ENCODE peak calls at places on chromosomes 1 and 21, in four cellular contexts. C is sigmoid colon, Q is tibial nerve, F is esophagus squamous epithelium. Z is an unnamed sample.

GRCh38 chr1:216750031-216750627 is 26.9 kb upstream of the ESRRG start:
- DNase-seq in C (no peak), Q (peak; percentile 7), F (no peak), Z (peak; percentile 39)

GRCh38 chr1:227192163-227192562 is 126.1 kb downstream of the CDC42BPA start:
- DNase-seq in C (no peak), F (no peak), Q (no peak), Z (peak; percentile 12)

GRCh38 chr1:54380285-54380882 is 25.8 kb downstream of the SSBP3 start:
- DNase-seq in Q (no peak), F (no peak), C (no peak), Z (no peak)

GRCh38 chr1:83857108-83857507 is 141.8 kb downstream of the TTLL7 start:
- DNase-seq in F (no peak), Q (no peak), C (no peak), Z (no peak)

GRCh38 chr21:17987328-17987727 is 168.2 kb upstream of the C21orf91 start:
- DNase-seq in F (no peak), Q (no peak), C (no peak), Z (no peak)

GRCh38 chr1:165910764-165911421 is 83.5 kb downstream of the UCK2 start:
- DNase-seq in Q (peak; percentile 67), F (no peak), C (peak; percentile 67), Z (no peak)

GRCh38 chr1:23118957-23119792 is 49.5 kb downstream of the LUZP1 start:
- DNase-seq in Q (no peak), C (no peak), F (no peak), Z (no peak)

GRCh38 chr1:89724369-89725015 is 91.6 kb downstream of the LRRC8C start:
- DNase-seq in Q (no peak), F (no peak), C (no peak), Z (no peak)

GRCh38 chr1:39262802-39263201 is 58.3 kb downstream of the MACF1 start:
- DNase-seq in Q (no peak), F (no peak), C (no peak), Z (no peak)

GRCh38 chr1:35576061-35576765 is 3.1 kb downstream of the TFAP2E start:
- DNase-seq in C (no peak), F (no peak), Q (no peak), Z (no peak)

GRCh38 chr1:95259245-95259644 is 25.2 kb downstream of the RWDD3 start:
- DNase-seq in Q (no peak), F (no peak), C (no peak), Z (no peak)

GRCh38 chr1:11781298-11781697 is 19.3 kb downstream of the C1orf167 start:
- DNase-seq in F (no peak), C (no peak), Q (no peak), Z (no peak)

GRCh38 chr1:96722161-96722908 is 751 bp downstream of the PTBP2 start:
- DNase-seq in F (no peak), Q (peak; percentile 55), C (peak; percentile 82), Z (peak; percentile 64)
- TF ChIP-seq POLR2A in F (no peak), Q (no peak), C (peak; percentile 1), Z (peak; percentile 35)

GRCh38 chr1:82600314-82600713 is 799.6 kb downstream of the ADGRL2 start:
- DNase-seq in F (no peak), C (no peak), Q (no peak), Z (no peak)
- H3K9me3 ChIP-seq in F (no peaks in the 10 kb centered on the region), C (no peaks in the 10 kb centered on the region), Q (no peaks in the 10 kb centered on the region), Z (no peaks in the 10 kb centered on the region)

GRCh38 chr21:38807987-38808386 is 2.3 kb downstream of the ETS2 start:
- DNase-seq in Q (no peak), F (no peak), C (no peak), Z (no peak)
- TF ChIP-seq POLR2A in Q (no peak), F (no peak), C (no peak), Z (no peak)

GRCh38 chr21:45581322-45581712 is 39.1 kb upstream of the SLC19A1 start:
- DNase-seq in Q (no peak), C (peak; percentile 43), F (no peak), Z (no peak)
- H3K9me3 ChIP-seq in Q (peaks cover 26% of the 10 kb centered on the region), C (peaks cover 3% of the 10 kb centered on the region), F (no peaks in the 10 kb centered on the region), Z (no peaks in the 10 kb centered on the region)

GRCh38 chr1:30756545-30757195 is 904 bp downstream of the LAPTM5 start:
- DNase-seq in F (peak; percentile 70), Q (peak; percentile 62), C (peak; percentile 84), Z (no peak)
- TF ChIP-seq POLR2A in F (peak; percentile 51), Q (no peak), C (no peak), Z (peak; percentile 20)

DNA sequence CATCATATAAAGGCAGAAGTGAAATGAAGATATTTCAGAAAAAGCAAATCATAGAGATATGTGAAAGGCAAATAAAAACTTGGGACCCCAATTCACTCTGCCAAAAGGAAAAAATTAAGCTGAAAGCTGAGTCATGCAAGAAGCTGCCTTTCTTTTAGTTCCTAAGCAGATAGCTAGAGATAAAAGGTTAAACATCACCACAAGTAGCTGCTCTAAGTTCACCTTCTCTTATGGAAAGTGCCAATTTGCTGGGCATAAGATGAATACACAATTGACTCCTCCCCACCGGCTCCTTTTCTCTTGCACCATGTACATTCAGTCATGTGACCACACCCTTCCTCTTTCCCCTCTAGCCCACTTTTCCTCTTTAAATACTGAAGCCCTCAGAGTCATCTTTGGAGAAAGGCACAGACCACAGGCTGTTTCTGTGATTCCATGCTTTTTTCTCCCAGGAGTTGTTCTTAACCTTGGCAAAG is 5.4 kb upstream of the SUMO3 start:
- DNase-seq in C (no peak), F (no peak), Q (no peak), Z (no peak)
- H3K9me3 ChIP-seq in C (no peaks in the 10 kb centered on the region), F (no peaks in the 10 kb centered on the region), Q (peaks cover 60% of the 10 kb centered on the region), Z (no peaks in the 10 kb centered on the region)

GRCh38 chr1:28512058-28512611 is 6.3 kb downstream of the RCC1 start:
- DNase-seq in C (no peak), Q (no peak), F (no peak), Z (no peak)
- TF ChIP-seq POLR2A in C (no peak), Q (no peak), F (no peak), Z (no peak)

GRCh38 chr1:166944186-166944967 is 31.0 kb downstream of the ILDR2 start:
- DNase-seq in F (no peak), Q (no peak), C (no peak), Z (no peak)
- H3K9me3 ChIP-seq in F (no peaks in the 10 kb centered on the region), Q (no peaks in the 10 kb centered on the region), C (no peaks in the 10 kb centered on the region), Z (no peaks in the 10 kb centered on the region)

Z was measured in thyroid gland.